ENCODE peak calls at places on chromosomes 2 and 18, in seven cellular contexts. U is right cardiac atrium, Z is AG08395, E is prostate gland, G is mucosa of descending colon, R is brain microvascular endothelial cell, O is HuH-7.5. Q is an unnamed sample.

GRCh38 chr2:216860738-216861137 is 874 bp upstream of the TNP1 start:
- DNase-seq in U (no peak), E (no peak), G (no peak), Z (no peak), O (no peak), R (no peak), Q (peak)

GRCh38 chr2:141968377-141968920 is 162.4 kb downstream of the LRP1B start:
- DNase-seq in O (no peak), G (no peak), R (no peak), U (no peak), Z (peak), E (no peak), Q (peak)

GRCh38 chr2:239293450-239294430 is 107.1 kb downstream of the HDAC4 start:
- DNase-seq in R (no peak), O (no peak), E (no peak), Z (no peak), G (no peak), U (no peak), Q (no peak)

GRCh38 chr2:120631719-120632118 is 103.9 kb upstream of the GLI2 start:
- DNase-seq in Z (no peak), O (no peak), U (no peak), R (no peak), G (no peak), E (no peak), Q (no peak)

GRCh38 chr18:74518456-74519315 is 15.6 kb upstream of the CNDP1 start:
- DNase-seq in Z (no peak), O (no peak), G (no peak), R (no peak), E (no peak), U (no peak), Q (no peak)

GRCh38 chr2:115414461-115414860 is 972.0 kb downstream of the DPP10 start:
- DNase-seq in O (no peak), G (no peak), Z (no peak), U (no peak), E (no peak), R (no peak), Q (no peak)

GRCh38 chr2:208370881-208371633 is 35.5 kb upstream of the PTH2R start:
- DNase-seq in G (no peak), U (no peak), E (no peak), Z (peak), R (no peak), O (no peak), Q (no peak)

GRCh38 chr2:735670-736218 is 58.5 kb upstream of the TMEM18 start:
- DNase-seq in U (no peak), O (no peak), G (no peak), R (no peak), E (no peak), Z (no peak), Q (no peak)

GRCh38 chr2:40160730-40161129 is 291.2 kb downstream of the SLC8A1 start:
- DNase-seq in R (no peak), Z (no peak), U (no peak), G (no peak), O (no peak), E (no peak), Q (no peak)

GRCh38 chr2:221377061-221377460 is 195.0 kb downstream of the EPHA4 start:
- DNase-seq in O (no peak), U (no peak), G (no peak), R (no peak), E (no peak), Z (no peak), Q (no peak)

GRCh38 chr2:215441560-215442391 is 5.9 kb upstream of the FN1 start:
- DNase-seq in G (no peak), Z (peak), R (no peak), U (no peak), O (no peak), E (no peak), Q (no peak)

Q was measured in stromal cell of bone marrow.